ENCODE peak calls at places on chromosomes 13 and 19, in five cellular contexts. I is GM12878, H is H1, J is HepG2, X is NT2/D1. K is an unnamed sample.

GRCh38 chr19:3556978-3557460 is 367 bp downstream of the MFSD12 start:
- DNase-seq in I (no peak), H (no peak), J (no peak), X (no peak), K (no peak)

GRCh38 chr19:47032171-47032811 is 12.7 kb downstream of the NPAS1 start:
- DNase-seq in I (no peak), H (no peak), J (no peak), X (no peak), K (peak; percentile 68)

GRCh38 chr13:36028359-36028758 is 102.8 kb downstream of the DCLK1 start:
- DNase-seq in I (no peak), H (no peak), J (no peak), X (no peak), K (no peak)

GRCh38 chr19:1113278-1113985 is 9.6 kb downstream of the GPX4 start:
- DNase-seq in I (peak; percentile 24), H (peak; percentile 80), J (peak; percentile 89), X (no peak), K (peak; percentile 93)

GRCh38 chr13:113298001-113298945 is 1.2 kb downstream of the LAMP1 start:
- DNase-seq in I (no peak), H (no peak), J (no peak), X (no peak), K (no peak)

GRCh38 chr19:36120092-36120983 is 5.1 kb downstream of the TBCB start:
- DNase-seq in I (no peak), H (no peak), J (peak; percentile 92), X (no peak), K (no peak)

GRCh38 chr13:112991611-112992010 is 22.6 kb downstream of the MCF2L start:
- DNase-seq in I (no peak), H (no peak), J (no peak), X (no peak), K (no peak)

GRCh38 chr19:38216785-38217746 is 7.0 kb downstream of the DPF1 start:
- DNase-seq in I (no peak), H (no peak), J (no peak), X (no peak), K (no peak)

GRCh38 chr13:99922631-99923404 is 48.7 kb downstream of the ZIC5 start:
- DNase-seq in I (no peak), H (no peak), J (no peak), X (no peak), K (no peak)

GRCh38 chr19:14554382-14554812 is 17.5 kb downstream of the NDUFB7 start:
- DNase-seq in I (no peak), H (no peak), J (peak; percentile 76), X (no peak), K (no peak)

GRCh38 chr19:40191836-40192646 is 815 bp downstream of the MAP3K10 start:
- DNase-seq in I (no peak), H (no peak), J (no peak), X (no peak), K (peak; percentile 59)

GRCh38 chr19:40605201-40605971 is 4.2 kb downstream of the LTBP4 start:
- DNase-seq in I (peak; percentile 48), H (no peak), J (peak; percentile 22), X (no peak), K (no peak)

GRCh38 chr13:52070929-52071523 is 46.5 kb downstream of the UTP14C start:
- DNase-seq in I (no peak), H (no peak), J (peak; percentile 54), X (peak; percentile 13), K (no peak)

DNA sequence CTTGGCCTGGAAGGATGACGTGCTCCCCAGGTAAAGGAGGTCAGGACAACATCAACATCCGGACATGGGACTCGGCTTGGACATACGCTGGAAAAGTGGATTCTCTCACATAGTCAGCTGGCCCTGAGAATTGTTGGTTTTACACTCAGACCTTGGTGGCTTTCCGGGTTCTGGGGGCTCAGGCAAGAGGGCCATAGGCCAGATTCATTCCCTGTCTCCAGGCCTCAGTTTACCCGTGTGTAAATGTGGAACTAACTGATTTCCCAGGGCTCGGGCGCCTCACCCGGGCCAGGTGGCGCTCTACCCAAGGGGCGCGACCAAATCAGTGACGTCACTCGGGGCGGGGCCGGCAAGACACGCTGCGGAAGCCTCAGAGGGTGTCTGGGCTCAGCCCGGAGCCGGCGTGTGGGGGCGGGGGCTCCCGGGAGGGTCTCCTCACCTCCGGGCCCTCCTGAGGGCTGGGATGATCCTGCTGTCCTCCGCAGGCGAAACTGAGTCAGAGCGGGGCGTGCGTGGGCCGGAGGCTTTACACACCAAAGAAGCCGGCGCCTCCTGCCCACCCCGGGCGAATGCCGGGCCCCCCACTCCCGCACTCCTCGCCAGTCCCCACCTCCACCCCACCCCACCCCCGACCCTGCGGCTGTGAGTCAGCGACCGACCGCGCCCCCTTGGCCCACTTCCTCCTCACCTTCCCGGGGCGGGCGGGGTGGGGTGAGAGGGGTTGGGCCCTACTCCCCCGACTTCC is 861 bp upstream of the VASP start:
- DNase-seq in I (peak; percentile 64), H (no peak), J (peak; percentile 85), X (peak; percentile 84), K (peak; percentile 89)
- TF ChIP-seq SUZ12 in I (no peak), H (no peak), J (no peak), X (no peak), K (no peak)

GRCh38 chr13:34933786-34934185 is 8.3 kb upstream of the NBEA start:
- DNase-seq in I (no peak), H (no peak), J (no peak), X (no peak), K (no peak)
- TF ChIP-seq SUZ12 in I (no peak), H (no peak), J (no peak), X (no peak), K (no peak)

GRCh38 chr19:50978772-50979390 is 4.8 kb downstream of the KLK7 start:
- DNase-seq in I (no peak), H (no peak), J (no peak), X (no peak), K (no peak)

GRCh38 chr19:50975766-50976165 is 6.4 kb upstream of the KLK6 start:
- DNase-seq in I (no peak), H (no peak), J (no peak), X (no peak), K (no peak)

GRCh38 chr19:50972795-50973376 is 3.5 kb upstream of the KLK6 start:
- DNase-seq in I (no peak), H (no peak), J (no peak), X (no peak), K (no peak)

GRCh38 chr19:50977626-50978025 is 6.1 kb downstream of the KLK7 start:
- DNase-seq in I (no peak), H (no peak), J (peak; percentile 10), X (no peak), K (no peak)

DNA sequence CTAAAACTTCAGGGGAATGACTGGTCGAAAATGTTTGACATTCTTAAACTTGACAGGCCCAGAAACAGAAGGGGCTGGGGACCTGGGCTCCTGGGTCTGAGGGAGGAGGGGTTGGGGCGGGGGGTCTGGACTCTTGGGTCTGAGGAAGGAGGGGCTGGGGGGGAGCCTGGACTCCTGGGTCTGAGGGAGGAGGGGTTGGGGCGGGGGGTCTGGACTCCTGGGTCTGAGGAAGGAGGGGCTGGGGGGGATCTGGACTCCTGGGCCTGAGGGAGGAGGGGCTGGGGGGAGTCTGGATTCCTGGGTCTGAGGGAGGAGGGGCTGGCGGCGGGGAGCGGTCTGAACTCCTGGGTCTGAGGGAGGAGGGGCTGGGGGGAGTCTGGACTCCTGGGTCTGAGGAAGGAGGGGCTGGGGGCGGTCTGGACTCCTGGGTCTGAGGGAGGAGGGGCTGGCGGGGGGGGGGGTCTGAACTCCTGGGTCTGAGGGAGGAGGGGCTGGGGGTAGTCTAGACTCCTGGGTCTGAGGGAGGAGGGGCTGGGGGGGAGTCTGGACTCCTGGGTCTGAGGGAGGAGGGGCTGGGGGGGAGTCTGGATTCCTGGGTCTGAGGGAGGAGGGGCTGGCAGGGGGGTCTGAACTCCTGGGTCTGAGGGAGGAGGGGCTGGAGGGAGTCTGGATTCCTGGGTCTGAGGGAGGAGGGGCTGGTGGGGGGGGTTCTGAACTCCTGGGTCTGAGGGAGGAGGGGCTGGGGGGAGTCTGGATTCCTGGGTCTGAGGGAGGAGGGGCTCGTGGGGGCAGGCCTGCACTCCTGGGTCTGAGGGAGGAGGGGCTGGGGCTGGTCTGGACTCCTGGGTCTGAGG is 5.5 kb upstream of the KLK6 start:
- DNase-seq in I (no peak), H (no peak), J (no peak), X (no peak), K (no peak)
- TF ChIP-seq SUZ12 in I (no peak), H (no peak), J (no peak), X (no peak), K (no peak)

GRCh38 chr19:6062274-6062673 is 48.0 kb downstream of the RFX2 start:
- DNase-seq in I (no peak), H (no peak), J (no peak), X (no peak), K (no peak)

GRCh38 chr19:6061420-6062130 is 48.7 kb downstream of the RFX2 start:
- DNase-seq in I (no peak), H (no peak), J (no peak), X (no peak), K (no peak)

GRCh38 chr19:6059996-6060599 is 50.2 kb downstream of the RFX2 start:
- DNase-seq in I (no peak), H (no peak), J (no peak), X (no peak), K (no peak)

GRCh38 chr19:6059396-6059947 is 50.8 kb downstream of the RFX2 start:
- DNase-seq in I (no peak), H (no peak), J (no peak), X (no peak), K (no peak)

DNA sequence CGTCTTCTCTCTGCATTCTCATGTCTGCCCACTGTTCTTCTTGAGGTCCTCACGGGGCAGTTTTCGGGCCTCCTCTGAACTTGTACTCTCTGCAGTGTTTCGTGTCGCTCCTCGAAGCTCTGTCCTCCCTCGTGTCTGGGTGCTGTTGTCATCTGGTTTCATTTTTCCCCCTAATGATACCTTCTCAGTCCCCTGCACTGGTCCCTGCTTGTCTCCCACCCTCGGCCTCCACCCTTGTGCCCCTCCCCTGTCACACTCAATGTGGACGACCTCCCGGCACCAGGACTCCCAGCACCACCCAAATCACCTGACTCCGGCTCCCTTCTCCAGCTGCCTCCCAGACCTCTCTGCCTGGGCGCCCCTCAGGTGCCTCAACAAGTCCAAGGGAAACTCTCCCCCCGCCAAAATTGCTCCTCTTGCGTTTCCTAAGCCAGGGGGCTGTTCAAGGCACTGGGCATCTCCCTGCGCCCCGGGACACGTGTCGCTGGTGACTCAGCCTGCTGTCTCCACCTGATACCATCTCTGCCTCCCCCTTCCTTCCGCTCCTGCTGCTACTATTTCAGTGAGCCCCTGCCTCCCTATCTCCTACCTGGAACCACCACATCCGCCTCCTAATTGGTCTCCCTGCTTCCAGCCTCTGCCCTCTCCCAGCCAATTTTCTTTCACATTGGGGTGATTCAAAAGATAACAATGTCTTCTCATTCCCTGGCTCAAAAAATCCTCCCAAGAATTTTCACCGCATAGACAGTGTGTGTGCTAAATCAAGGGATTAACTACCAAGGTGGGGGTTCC is 49.5 kb downstream of the RFX2 start:
- DNase-seq in I (no peak), H (no peak), J (no peak), X (no peak), K (no peak)
- TF ChIP-seq SUZ12 in I (no peak), H (no peak), J (no peak), X (no peak), K (no peak)

GRCh38 chr19:32686847-32687450 is 4.7 kb upstream of the NUDT19 start:
- DNase-seq in I (no peak), H (no peak), J (no peak), X (no peak), K (no peak)

GRCh38 chr19:32677657-32678056 is 2.0 kb downstream of the RGS9BP start:
- DNase-seq in I (no peak), H (no peak), J (no peak), X (no peak), K (no peak)

GRCh38 chr19:32687681-32688080 is 3.9 kb upstream of the NUDT19 start:
- DNase-seq in I (no peak), H (no peak), J (no peak), X (no peak), K (no peak)

GRCh38 chr19:32676895-32677359 is 1.3 kb downstream of the RGS9BP start:
- DNase-seq in I (no peak), H (no peak), J (no peak), X (no peak), K (no peak)

GRCh38 chr19:32682317-32682716 is 6.7 kb downstream of the RGS9BP start:
- DNase-seq in I (no peak), H (no peak), J (no peak), X (no peak), K (no peak)
- TF ChIP-seq SUZ12 in I (no peak), H (no peak), J (no peak), X (no peak), K (no peak)